ENCODE peak calls at places on chromosomes 11 and 22, in four cellular contexts. K is GM10248, I is fibroblast of the aortic adventitia, R is tibial nerve. N is an unnamed sample.

GRCh38 chr11:35539781-35540281 is 14.4 kb upstream of the PAMR1 start:
- DNase-seq in I (peak), K (no peak), R (peak), N (peak)

GRCh38 chr11:1518301-1518700 is 31.7 kb upstream of the MOB2 start:
- DNase-seq in I (no peak), K (no peak), R (no peak), N (no peak)

GRCh38 chr22:42931421-42932196 is 74.5 kb upstream of the ARFGAP3 start:
- DNase-seq in K (peak), R (no peak), I (peak), N (no peak)

GRCh38 chr11:94563848-94564442 is 3.2 kb upstream of the PIWIL4 start:
- DNase-seq in K (no peak), I (no peak), R (no peak), N (no peak)

GRCh38 chr22:41831383-41831782 is 1.5 kb upstream of the SREBF2 start:
- DNase-seq in R (no peak), K (peak), I (peak), N (no peak)

GRCh38 chr22:17412232-17412631 is 43.0 kb downstream of the CECR2 start:
- DNase-seq in I (no peak), K (no peak), R (no peak), N (no peak)

GRCh38 chr11:17538054-17538453 is 6.2 kb downstream of the USH1C start:
- DNase-seq in R (no peak), I (no peak), K (no peak), N (no peak)

GRCh38 chr22:23108324-23109078 is 33.3 kb downstream of the RSPH14 start:
- DNase-seq in R (no peak), I (no peak), K (no peak), N (no peak)

GRCh38 chr11:134755535-134755934 is 343.5 kb upstream of the B3GAT1 start:
- DNase-seq in I (no peak), R (no peak), K (peak), N (no peak)

GRCh38 chr11:105489431-105489830 is 120.4 kb upstream of the GRIA4 start:
- DNase-seq in K (no peak), I (peak), R (no peak), N (no peak)

GRCh38 chr22:25141994-25142620 is 57.6 kb upstream of the CRYBB3 start:
- DNase-seq in K (no peak), I (no peak), R (no peak), N (no peak)

GRCh38 chr22:27438271-27438980 is 363.1 kb downstream of the MN1 start:
- DNase-seq in R (peak), K (no peak), I (peak), N (no peak)
- TF ChIP-seq CTCF in R (no peak), K (no peak), I (no peak), N (peak)

GRCh38 chr11:34002420-34002819 is 49.1 kb upstream of the CAPRIN1 start:
- DNase-seq in K (no peak), R (no peak), I (no peak), N (no peak)
- TF ChIP-seq CTCF in K (no peak), R (no peak), I (no peak), N (no peak)

GRCh38 chr11:124745835-124746620 is 6.0 kb downstream of the VSIG2 start:
- DNase-seq in R (no peak), K (peak), I (no peak), N (no peak)
- TF ChIP-seq CTCF in R (no peak), K (peak), I (peak), N (peak)

GRCh38 chr22:49066619-49067018 is 761.1 kb downstream of the BRD1 start:
- DNase-seq in I (no peak), K (no peak), R (no peak), N (no peak)
- TF ChIP-seq CTCF in I (no peak), K (no peak), R (no peak), N (no peak)

GRCh38 chr11:127609025-127609788 is 608.6 kb upstream of the KIRREL3 start:
- DNase-seq in I (no peak), R (no peak), K (no peak), N (no peak)
- TF ChIP-seq CTCF in I (no peak), R (no peak), K (no peak), N (no peak)